ENCODE peak calls at places on chromosomes 1 and 21, in seven cellular contexts. E is ovary; P is choroid plexus epithelial cell; B is psoas muscle; F is H54; Y is SK-MEL-5; Q is activated T-cell treated with anti-CD3 and anti-CD28 coated beads, Interleukin-2, amount 50 U/mL, for 24 hours. H is an unnamed sample.

GRCh38 chr1:15723631-15724246 is 12.3 kb upstream of the SLC25A34 start:
- DNase-seq in B (no peak), Y (no peak), F (no peak), P (no peak), Q (no peak), E (no peak), H (no peak)

GRCh38 chr1:234933475-234933874 is 195.2 kb downstream of the TOMM20 start:
- DNase-seq in Q (peak; percentile 46), E (no peak), F (peak; percentile 39), P (peak; percentile 49), B (peak; percentile 88), Y (no peak), H (peak; percentile 80)

GRCh38 chr1:41476807-41477361 is 7.6 kb downstream of the EDN2 start:
- DNase-seq in E (peak; percentile 33), F (no peak), B (no peak), Q (no peak), Y (no peak), P (peak; percentile 81), H (no peak)

GRCh38 chr1:178625695-178626094 is 99.3 kb upstream of the RALGPS2 start:
- DNase-seq in Y (no peak), F (no peak), Q (no peak), P (no peak), E (no peak), B (no peak), H (no peak)

GRCh38 chr1:62687903-62688686 is at the start of gene DOCK7:
- DNase-seq in P (peak; percentile 85), F (peak; percentile 59), E (peak; percentile 76), Y (peak; percentile 77), B (peak; percentile 87), Q (peak; percentile 73), H (peak; percentile 90)

GRCh38 chr1:239711768-239712167 is 325.4 kb downstream of the CHRM3 start:
- DNase-seq in E (no peak), F (no peak), Q (no peak), P (no peak), Y (no peak), B (no peak), H (no peak)

GRCh38 chr1:231215676-231216385 is 25.2 kb upstream of the GNPAT start:
- DNase-seq in F (no peak), B (no peak), P (no peak), Y (no peak), Q (no peak), E (no peak), H (no peak)

GRCh38 chr1:116817582-116818064 is 63.4 kb downstream of the CD2 start:
- DNase-seq in B (no peak), P (peak; percentile 32), F (no peak), Q (peak; percentile 84), Y (peak; percentile 81), E (no peak), H (no peak)

GRCh38 chr1:6208723-6209660 is 3.1 kb downstream of the RNF207 start:
- DNase-seq in P (peak; percentile 58), F (no peak), E (peak; percentile 48), Q (peak; percentile 56), B (peak; percentile 74), Y (peak; percentile 48), H (peak; percentile 84)

GRCh38 chr1:162367772-162368171 is 8.9 kb downstream of the SPATA46 start:
- DNase-seq in P (no peak), E (no peak), Y (no peak), B (no peak), F (no peak), Q (no peak), H (no peak)

GRCh38 chr1:70719164-70719563 is 308.1 kb downstream of the CTH start:
- DNase-seq in B (no peak), F (no peak), Q (no peak), Y (no peak), P (no peak), E (no peak), H (no peak)

GRCh38 chr1:114088392-114089299 is 65.0 kb downstream of the SYT6 start:
- DNase-seq in P (no peak), Q (no peak), F (no peak), B (no peak), Y (no peak), E (no peak), H (no peak)

GRCh38 chr1:62720946-62721554 is 32.9 kb upstream of the DOCK7 start:
- DNase-seq in Q (no peak), P (peak; percentile 40), B (no peak), Y (peak; percentile 43), F (no peak), E (no peak), H (no peak)

GRCh38 chr1:64892576-64893573 is 73.5 kb downstream of the JAK1 start:
- DNase-seq in F (no peak), E (no peak), B (no peak), Y (no peak), P (peak; percentile 51), Q (no peak), H (no peak)

GRCh38 chr1:164694505-164694904 is 135.5 kb downstream of the PBX1 start:
- DNase-seq in Y (no peak), E (no peak), P (no peak), F (no peak), B (no peak), Q (no peak), H (no peak)

GRCh38 chr1:13550663-13551062 is 33.0 kb upstream of the PDPN start:
- DNase-seq in E (no peak), Q (no peak), Y (no peak), F (no peak), P (peak; percentile 13), B (no peak), H (no peak)

GRCh38 chr1:54971317-54971791 is 9.1 kb upstream of the TMEM61 start:
- DNase-seq in E (no peak), Q (no peak), P (peak; percentile 29), F (no peak), B (no peak), Y (no peak), H (no peak)

GRCh38 chr1:56199060-56199459 is 380.3 kb downstream of the PLPP3 start:
- DNase-seq in F (no peak), E (no peak), Q (no peak), B (peak; percentile 68), P (no peak), Y (no peak), H (no peak)

GRCh38 chr1:174191255-174191906 is 32.1 kb downstream of the RABGAP1L start:
- DNase-seq in F (no peak), Q (no peak), Y (no peak), E (no peak), P (peak; percentile 61), B (no peak), H (no peak)

GRCh38 chr1:236808005-236808404 is 12.9 kb downstream of the MTR start:
- DNase-seq in P (no peak), F (no peak), Y (no peak), B (no peak), Q (no peak), E (no peak), H (no peak)

GRCh38 chr1:178011101-178011828 is 41.4 kb upstream of the SEC16B start:
- DNase-seq in F (no peak), E (no peak), B (no peak), Y (no peak), Q (no peak), P (peak; percentile 26), H (no peak)

GRCh38 chr1:119982006-119982405 is 85.7 kb upstream of the ADAM30 start:
- DNase-seq in Q (no peak), E (no peak), P (peak; percentile 47), F (peak; percentile 10), B (no peak), Y (no peak), H (no peak)

GRCh38 chr1:26288311-26288941 is 8.5 kb downstream of the SH3BGRL3 start:
- DNase-seq in Q (peak; percentile 73), F (no peak), E (no peak), B (peak; percentile 53), Y (no peak), P (no peak), H (peak; percentile 42)

GRCh38 chr1:67717876-67718275 is 32.9 kb downstream of the GADD45A start:
- DNase-seq in P (peak; percentile 51), F (no peak), Q (no peak), Y (no peak), B (no peak), E (no peak), H (no peak)

GRCh38 chr21:45982256-45982757 is 737 bp downstream of the COL6A1 start:
- DNase-seq in E (no peak), Q (no peak), B (peak; percentile 61), F (no peak), Y (no peak), P (peak; percentile 25), H (no peak)

GRCh38 chr1:159014003-159014571 is 4.4 kb downstream of the IFI16 start:
- DNase-seq in F (no peak), B (no peak), E (no peak), Q (no peak), Y (no peak), P (no peak), H (no peak)

GRCh38 chr1:2609271-2610035 is 22.9 kb downstream of the PRXL2B start:
- DNase-seq in B (no peak), P (no peak), F (no peak), Q (peak; percentile 8), Y (no peak), E (no peak), H (peak; percentile 14)

GRCh38 chr1:102550729-102551384 is 554.1 kb upstream of the OLFM3 start:
- DNase-seq in P (peak; percentile 51), Q (no peak), E (peak; percentile 7), Y (peak; percentile 75), B (peak; percentile 26), F (no peak), H (no peak)

GRCh38 chr1:38297852-38298251 is 251.3 kb upstream of the POU3F1 start:
- DNase-seq in P (peak; percentile 61), Y (no peak), Q (no peak), B (no peak), E (no peak), F (no peak), H (no peak)

GRCh38 chr21:42423197-42423675 is 19.5 kb downstream of the UBASH3A start:
- DNase-seq in Q (peak; percentile 66), P (no peak), E (no peak), B (no peak), Y (no peak), F (no peak), H (no peak)

GRCh38 chr1:35764283-35764682 is 5.5 kb downstream of the CLSPN start:
- DNase-seq in E (no peak), F (no peak), Q (no peak), P (no peak), Y (no peak), B (no peak), H (no peak)

GRCh38 chr1:29415156-29415830 is 179.0 kb downstream of the PTPRU start:
- DNase-seq in E (no peak), Q (no peak), F (no peak), Y (peak; percentile 19), B (no peak), P (peak; percentile 15), H (no peak)

GRCh38 chr1:93777255-93777654 is 95.6 kb upstream of the BCAR3 start:
- DNase-seq in E (no peak), Y (no peak), P (no peak), B (no peak), Q (no peak), F (no peak), H (no peak)

GRCh38 chr1:172089768-172090510 is 248.6 kb downstream of the DNM3 start:
- DNase-seq in Y (peak; percentile 67), P (peak; percentile 84), F (no peak), E (peak; percentile 41), B (no peak), Q (peak; percentile 63), H (peak; percentile 79)

GRCh38 chr21:36411301-36411700 is 26.1 kb downstream of the CHAF1B start:
- DNase-seq in Q (no peak), F (no peak), Y (no peak), P (no peak), B (peak; percentile 25), E (no peak), H (no peak)

GRCh38 chr1:38657441-38657840 is 202.1 kb downstream of the RRAGC start:
- DNase-seq in Y (no peak), Q (no peak), P (no peak), F (no peak), E (no peak), B (no peak), H (no peak)

GRCh38 chr1:208324005-208324404 is 79.8 kb upstream of the PLXNA2 start:
- DNase-seq in Q (no peak), Y (no peak), F (no peak), B (no peak), P (no peak), E (no peak), H (no peak)

GRCh38 chr1:47809301-47810084 is 187.7 kb downstream of the TRABD2B start:
- DNase-seq in P (peak; percentile 85), E (no peak), Y (no peak), F (no peak), Q (no peak), B (peak; percentile 28), H (no peak)